ENCODE peak calls at places on chromosomes 1 and 21, in nine cellular contexts. One of them, this sample, is unnamed.

GRCh38 chr1:30770150-30770549 is 12.6 kb upstream of the LAPTM5 start:
- DNase-seq in pons: no peak
- DNase-seq in hepatic stellate cell: no peak
- DNase-seq in cardiac fibroblast: no peak
- DNase-seq in astrocyte of the spinal cord: no peak
- DNase-seq in activated naive CD4-positive, alpha-beta T cell treated with Interleukin-2 at 50 U/mL for 16 hours: no peak
- DNase-seq in CD8-positive, alpha-beta T cell: no peak
- DNase-seq in stimulated activated CD4-positive, alpha-beta T cell treated with anti-CD3 and anti-CD28 coated beads, Interleukin-15, amount 100 ng/mL, for 1 hour: no peak
- DNase-seq in brain microvascular endothelial cell: no peak
- DNase-seq in this sample: no peak

GRCh38 chr1:45196863-45197262 is 9.5 kb downstream of the ZSWIM5 start:
- DNase-seq in cardiac fibroblast: no peak
- DNase-seq in activated naive CD4-positive, alpha-beta T cell treated with Interleukin-2 at 50 U/mL for 16 hours: no peak
- DNase-seq in stimulated activated CD4-positive, alpha-beta T cell treated with anti-CD3 and anti-CD28 coated beads, Interleukin-15, amount 100 ng/mL, for 1 hour: no peak
- DNase-seq in hepatic stellate cell: no peak
- DNase-seq in pons: no peak
- DNase-seq in CD8-positive, alpha-beta T cell: no peak
- DNase-seq in brain microvascular endothelial cell: no peak
- DNase-seq in astrocyte of the spinal cord: no peak
- DNase-seq in this sample: no peak

GRCh38 chr1:45319761-45320160 is 6.9 kb upstream of the HPDL start:
- DNase-seq in stimulated activated CD4-positive, alpha-beta T cell treated with anti-CD3 and anti-CD28 coated beads, Interleukin-15, amount 100 ng/mL, for 1 hour: no peak
- DNase-seq in activated naive CD4-positive, alpha-beta T cell treated with Interleukin-2 at 50 U/mL for 16 hours: no peak
- DNase-seq in brain microvascular endothelial cell: no peak
- DNase-seq in CD8-positive, alpha-beta T cell: no peak
- DNase-seq in cardiac fibroblast: no peak
- DNase-seq in pons: no peak
- DNase-seq in hepatic stellate cell: no peak
- DNase-seq in astrocyte of the spinal cord: no peak
- DNase-seq in this sample: no peak

GRCh38 chr1:219514728-219515127 is 98.2 kb downstream of the ZC3H11B start:
- DNase-seq in brain microvascular endothelial cell: no peak
- DNase-seq in CD8-positive, alpha-beta T cell: no peak
- DNase-seq in stimulated activated CD4-positive, alpha-beta T cell treated with anti-CD3 and anti-CD28 coated beads, Interleukin-15, amount 100 ng/mL, for 1 hour: no peak
- DNase-seq in astrocyte of the spinal cord: no peak
- DNase-seq in hepatic stellate cell: no peak
- DNase-seq in pons: no peak
- DNase-seq in cardiac fibroblast: peak; percentile 50
- DNase-seq in activated naive CD4-positive, alpha-beta T cell treated with Interleukin-2 at 50 U/mL for 16 hours: no peak
- DNase-seq in this sample: no peak

GRCh38 chr1:24180676-24181075 is 6.4 kb downstream of the IFNLR1 start:
- DNase-seq in cardiac fibroblast: no peak
- DNase-seq in CD8-positive, alpha-beta T cell: no peak
- DNase-seq in astrocyte of the spinal cord: no peak
- DNase-seq in stimulated activated CD4-positive, alpha-beta T cell treated with anti-CD3 and anti-CD28 coated beads, Interleukin-15, amount 100 ng/mL, for 1 hour: no peak
- DNase-seq in pons: no peak
- DNase-seq in hepatic stellate cell: no peak
- DNase-seq in activated naive CD4-positive, alpha-beta T cell treated with Interleukin-2 at 50 U/mL for 16 hours: no peak
- DNase-seq in brain microvascular endothelial cell: no peak
- DNase-seq in this sample: no peak

GRCh38 chr1:243723458-243724043 is 126.5 kb downstream of the AKT3 start:
- DNase-seq in activated naive CD4-positive, alpha-beta T cell treated with Interleukin-2 at 50 U/mL for 16 hours: no peak
- DNase-seq in hepatic stellate cell: no peak
- DNase-seq in pons: no peak
- DNase-seq in cardiac fibroblast: peak; percentile 53
- DNase-seq in astrocyte of the spinal cord: no peak
- DNase-seq in stimulated activated CD4-positive, alpha-beta T cell treated with anti-CD3 and anti-CD28 coated beads, Interleukin-15, amount 100 ng/mL, for 1 hour: no peak
- DNase-seq in brain microvascular endothelial cell: no peak
- DNase-seq in CD8-positive, alpha-beta T cell: no peak
- DNase-seq in this sample: no peak

GRCh38 chr1:13896932-13897331 is 196.9 kb downstream of the PRDM2 start:
- DNase-seq in pons: no peak
- DNase-seq in astrocyte of the spinal cord: no peak
- DNase-seq in brain microvascular endothelial cell: no peak
- DNase-seq in hepatic stellate cell: no peak
- DNase-seq in stimulated activated CD4-positive, alpha-beta T cell treated with anti-CD3 and anti-CD28 coated beads, Interleukin-15, amount 100 ng/mL, for 1 hour: no peak
- DNase-seq in cardiac fibroblast: no peak
- DNase-seq in activated naive CD4-positive, alpha-beta T cell treated with Interleukin-2 at 50 U/mL for 16 hours: no peak
- DNase-seq in CD8-positive, alpha-beta T cell: no peak
- DNase-seq in this sample: no peak

GRCh38 chr1:153728305-153729066 is 636 bp downstream of the INTS3 start:
- DNase-seq in cardiac fibroblast: peak; percentile 73
- DNase-seq in activated naive CD4-positive, alpha-beta T cell treated with Interleukin-2 at 50 U/mL for 16 hours: peak; percentile 45
- DNase-seq in pons: no peak
- DNase-seq in stimulated activated CD4-positive, alpha-beta T cell treated with anti-CD3 and anti-CD28 coated beads, Interleukin-15, amount 100 ng/mL, for 1 hour: peak; percentile 4
- DNase-seq in CD8-positive, alpha-beta T cell: peak; percentile 67
- DNase-seq in astrocyte of the spinal cord: peak; percentile 36
- DNase-seq in hepatic stellate cell: peak; percentile 46
- DNase-seq in brain microvascular endothelial cell: no peak
- DNase-seq in this sample: no peak

GRCh38 chr1:46043491-46044017 is 88.9 kb downstream of the PIK3R3 start:
- DNase-seq in pons: peak; percentile 38
- DNase-seq in stimulated activated CD4-positive, alpha-beta T cell treated with anti-CD3 and anti-CD28 coated beads, Interleukin-15, amount 100 ng/mL, for 1 hour: no peak
- DNase-seq in astrocyte of the spinal cord: no peak
- DNase-seq in cardiac fibroblast: no peak
- DNase-seq in CD8-positive, alpha-beta T cell: no peak
- DNase-seq in brain microvascular endothelial cell: no peak
- DNase-seq in hepatic stellate cell: no peak
- DNase-seq in activated naive CD4-positive, alpha-beta T cell treated with Interleukin-2 at 50 U/mL for 16 hours: no peak
- DNase-seq in this sample: no peak

GRCh38 chr1:38018864-38019343 is 6.4 kb downstream of the UTP11 start:
- DNase-seq in brain microvascular endothelial cell: no peak
- DNase-seq in hepatic stellate cell: no peak
- DNase-seq in pons: no peak
- DNase-seq in CD8-positive, alpha-beta T cell: no peak
- DNase-seq in activated naive CD4-positive, alpha-beta T cell treated with Interleukin-2 at 50 U/mL for 16 hours: no peak
- DNase-seq in astrocyte of the spinal cord: peak; percentile 51
- DNase-seq in cardiac fibroblast: peak; percentile 65
- DNase-seq in stimulated activated CD4-positive, alpha-beta T cell treated with anti-CD3 and anti-CD28 coated beads, Interleukin-15, amount 100 ng/mL, for 1 hour: no peak
- DNase-seq in this sample: no peak

GRCh38 chr1:168879906-168880734 is 151.1 kb upstream of the DPT start:
- DNase-seq in hepatic stellate cell: no peak
- DNase-seq in astrocyte of the spinal cord: no peak
- DNase-seq in CD8-positive, alpha-beta T cell: no peak
- DNase-seq in cardiac fibroblast: peak; percentile 60
- DNase-seq in stimulated activated CD4-positive, alpha-beta T cell treated with anti-CD3 and anti-CD28 coated beads, Interleukin-15, amount 100 ng/mL, for 1 hour: no peak
- DNase-seq in brain microvascular endothelial cell: no peak
- DNase-seq in activated naive CD4-positive, alpha-beta T cell treated with Interleukin-2 at 50 U/mL for 16 hours: no peak
- DNase-seq in pons: no peak
- DNase-seq in this sample: peak; percentile 8

GRCh38 chr1:52502789-52503188 is 50.1 kb downstream of the TUT4 start:
- DNase-seq in cardiac fibroblast: no peak
- DNase-seq in hepatic stellate cell: no peak
- DNase-seq in CD8-positive, alpha-beta T cell: no peak
- DNase-seq in activated naive CD4-positive, alpha-beta T cell treated with Interleukin-2 at 50 U/mL for 16 hours: no peak
- DNase-seq in pons: no peak
- DNase-seq in brain microvascular endothelial cell: no peak
- DNase-seq in astrocyte of the spinal cord: no peak
- DNase-seq in stimulated activated CD4-positive, alpha-beta T cell treated with anti-CD3 and anti-CD28 coated beads, Interleukin-15, amount 100 ng/mL, for 1 hour: no peak
- DNase-seq in this sample: no peak

GRCh38 chr1:78411707-78412106 is 79.1 kb upstream of the PTGFR start:
- DNase-seq in brain microvascular endothelial cell: no peak
- DNase-seq in astrocyte of the spinal cord: no peak
- DNase-seq in stimulated activated CD4-positive, alpha-beta T cell treated with anti-CD3 and anti-CD28 coated beads, Interleukin-15, amount 100 ng/mL, for 1 hour: no peak
- DNase-seq in cardiac fibroblast: no peak
- DNase-seq in hepatic stellate cell: no peak
- DNase-seq in activated naive CD4-positive, alpha-beta T cell treated with Interleukin-2 at 50 U/mL for 16 hours: no peak
- DNase-seq in CD8-positive, alpha-beta T cell: no peak
- DNase-seq in pons: no peak
- DNase-seq in this sample: no peak

GRCh38 chr21:37060296-37060695 is 12.6 kb downstream of the PIGP start:
- DNase-seq in astrocyte of the spinal cord: peak; percentile 99
- DNase-seq in pons: peak; percentile 57
- DNase-seq in CD8-positive, alpha-beta T cell: no peak
- DNase-seq in cardiac fibroblast: peak; percentile 94
- DNase-seq in activated naive CD4-positive, alpha-beta T cell treated with Interleukin-2 at 50 U/mL for 16 hours: no peak
- DNase-seq in stimulated activated CD4-positive, alpha-beta T cell treated with anti-CD3 and anti-CD28 coated beads, Interleukin-15, amount 100 ng/mL, for 1 hour: no peak
- DNase-seq in brain microvascular endothelial cell: peak; percentile 98
- DNase-seq in hepatic stellate cell: peak; percentile 84
- DNase-seq in this sample: peak; percentile 98

GRCh38 chr21:14215971-14216621 is at the start of gene RBM11:
- DNase-seq in astrocyte of the spinal cord: peak; percentile 46
- DNase-seq in hepatic stellate cell: peak; percentile 8
- DNase-seq in brain microvascular endothelial cell: peak; percentile 30
- DNase-seq in CD8-positive, alpha-beta T cell: peak; percentile 86
- DNase-seq in cardiac fibroblast: peak; percentile 29
- DNase-seq in activated naive CD4-positive, alpha-beta T cell treated with Interleukin-2 at 50 U/mL for 16 hours: peak; percentile 68
- DNase-seq in pons: peak; percentile 69
- DNase-seq in stimulated activated CD4-positive, alpha-beta T cell treated with anti-CD3 and anti-CD28 coated beads, Interleukin-15, amount 100 ng/mL, for 1 hour: peak; percentile 52
- DNase-seq in this sample: peak; percentile 4

GRCh38 chr1:26035959-26036755 is 9.8 kb downstream of the SLC30A2 start:
- DNase-seq in CD8-positive, alpha-beta T cell: peak; percentile 88
- DNase-seq in hepatic stellate cell: peak; percentile 94
- DNase-seq in brain microvascular endothelial cell: peak; percentile 48
- DNase-seq in stimulated activated CD4-positive, alpha-beta T cell treated with anti-CD3 and anti-CD28 coated beads, Interleukin-15, amount 100 ng/mL, for 1 hour: peak; percentile 58
- DNase-seq in cardiac fibroblast: peak; percentile 76
- DNase-seq in pons: peak; percentile 64
- DNase-seq in astrocyte of the spinal cord: peak; percentile 61
- DNase-seq in activated naive CD4-positive, alpha-beta T cell treated with Interleukin-2 at 50 U/mL for 16 hours: peak; percentile 82
- DNase-seq in this sample: peak; percentile 40

GRCh38 chr1:156115514-156116374 is 1.2 kb downstream of the LMNA start:
- DNase-seq in stimulated activated CD4-positive, alpha-beta T cell treated with anti-CD3 and anti-CD28 coated beads, Interleukin-15, amount 100 ng/mL, for 1 hour: no peak
- DNase-seq in pons: peak; percentile 71
- DNase-seq in hepatic stellate cell: peak; percentile 58
- DNase-seq in activated naive CD4-positive, alpha-beta T cell treated with Interleukin-2 at 50 U/mL for 16 hours: no peak
- DNase-seq in astrocyte of the spinal cord: peak; percentile 66
- DNase-seq in brain microvascular endothelial cell: peak; percentile 62
- DNase-seq in cardiac fibroblast: peak; percentile 86
- DNase-seq in CD8-positive, alpha-beta T cell: no peak
- DNase-seq in this sample: no peak

GRCh38 chr1:176055398-176055797 is 151.7 kb downstream of the COP1 start:
- DNase-seq in cardiac fibroblast: no peak
- DNase-seq in brain microvascular endothelial cell: no peak
- DNase-seq in CD8-positive, alpha-beta T cell: no peak
- DNase-seq in astrocyte of the spinal cord: no peak
- DNase-seq in hepatic stellate cell: no peak
- DNase-seq in pons: no peak
- DNase-seq in activated naive CD4-positive, alpha-beta T cell treated with Interleukin-2 at 50 U/mL for 16 hours: no peak
- DNase-seq in stimulated activated CD4-positive, alpha-beta T cell treated with anti-CD3 and anti-CD28 coated beads, Interleukin-15, amount 100 ng/mL, for 1 hour: no peak
- DNase-seq in this sample: no peak

GRCh38 chr1:47941609-47942237 is 55.5 kb downstream of the TRABD2B start:
- DNase-seq in astrocyte of the spinal cord: no peak
- DNase-seq in hepatic stellate cell: no peak
- DNase-seq in stimulated activated CD4-positive, alpha-beta T cell treated with anti-CD3 and anti-CD28 coated beads, Interleukin-15, amount 100 ng/mL, for 1 hour: no peak
- DNase-seq in CD8-positive, alpha-beta T cell: no peak
- DNase-seq in brain microvascular endothelial cell: no peak
- DNase-seq in activated naive CD4-positive, alpha-beta T cell treated with Interleukin-2 at 50 U/mL for 16 hours: no peak
- DNase-seq in cardiac fibroblast: no peak
- DNase-seq in pons: no peak
- DNase-seq in this sample: no peak

GRCh38 chr1:3752400-3752945 is at the start of gene CCDC27:
- DNase-seq in pons: no peak
- DNase-seq in brain microvascular endothelial cell: no peak
- DNase-seq in hepatic stellate cell: no peak
- DNase-seq in astrocyte of the spinal cord: no peak
- DNase-seq in stimulated activated CD4-positive, alpha-beta T cell treated with anti-CD3 and anti-CD28 coated beads, Interleukin-15, amount 100 ng/mL, for 1 hour: no peak
- DNase-seq in cardiac fibroblast: no peak
- DNase-seq in activated naive CD4-positive, alpha-beta T cell treated with Interleukin-2 at 50 U/mL for 16 hours: no peak
- DNase-seq in CD8-positive, alpha-beta T cell: no peak
- DNase-seq in this sample: no peak

GRCh38 chr21:44701023-44701400 is 4.0 kb downstream of the KRTAP10-12 start:
- DNase-seq in brain microvascular endothelial cell: no peak
- DNase-seq in hepatic stellate cell: no peak
- DNase-seq in cardiac fibroblast: no peak
- DNase-seq in pons: no peak
- DNase-seq in CD8-positive, alpha-beta T cell: peak; percentile 25
- DNase-seq in activated naive CD4-positive, alpha-beta T cell treated with Interleukin-2 at 50 U/mL for 16 hours: no peak
- DNase-seq in stimulated activated CD4-positive, alpha-beta T cell treated with anti-CD3 and anti-CD28 coated beads, Interleukin-15, amount 100 ng/mL, for 1 hour: no peak
- DNase-seq in astrocyte of the spinal cord: no peak
- DNase-seq in this sample: no peak

GRCh38 chr1:81670286-81670685 is 130.4 kb upstream of the ADGRL2 start:
- DNase-seq in cardiac fibroblast: peak; percentile 96
- DNase-seq in hepatic stellate cell: peak; percentile 83
- DNase-seq in astrocyte of the spinal cord: peak; percentile 95
- DNase-seq in pons: peak; percentile 72
- DNase-seq in stimulated activated CD4-positive, alpha-beta T cell treated with anti-CD3 and anti-CD28 coated beads, Interleukin-15, amount 100 ng/mL, for 1 hour: no peak
- DNase-seq in brain microvascular endothelial cell: peak; percentile 98
- DNase-seq in CD8-positive, alpha-beta T cell: no peak
- DNase-seq in activated naive CD4-positive, alpha-beta T cell treated with Interleukin-2 at 50 U/mL for 16 hours: no peak
- DNase-seq in this sample: peak; percentile 96

GRCh38 chr1:111369177-111369576 is 58.4 kb downstream of the OVGP1 start:
- DNase-seq in stimulated activated CD4-positive, alpha-beta T cell treated with anti-CD3 and anti-CD28 coated beads, Interleukin-15, amount 100 ng/mL, for 1 hour: no peak
- DNase-seq in astrocyte of the spinal cord: no peak
- DNase-seq in cardiac fibroblast: peak; percentile 40
- DNase-seq in brain microvascular endothelial cell: no peak
- DNase-seq in pons: no peak
- DNase-seq in CD8-positive, alpha-beta T cell: no peak
- DNase-seq in activated naive CD4-positive, alpha-beta T cell treated with Interleukin-2 at 50 U/mL for 16 hours: no peak
- DNase-seq in hepatic stellate cell: no peak
- DNase-seq in this sample: no peak

GRCh38 chr21:43761886-43762285 is 14.2 kb downstream of the CSTB start:
- DNase-seq in brain microvascular endothelial cell: no peak
- DNase-seq in astrocyte of the spinal cord: no peak
- DNase-seq in stimulated activated CD4-positive, alpha-beta T cell treated with anti-CD3 and anti-CD28 coated beads, Interleukin-15, amount 100 ng/mL, for 1 hour: no peak
- DNase-seq in hepatic stellate cell: no peak
- DNase-seq in pons: no peak
- DNase-seq in cardiac fibroblast: no peak
- DNase-seq in activated naive CD4-positive, alpha-beta T cell treated with Interleukin-2 at 50 U/mL for 16 hours: no peak
- DNase-seq in CD8-positive, alpha-beta T cell: no peak
- DNase-seq in this sample: no peak

GRCh38 chr1:41712687-41713086 is 206.0 kb downstream of the HIVEP3 start:
- DNase-seq in stimulated activated CD4-positive, alpha-beta T cell treated with anti-CD3 and anti-CD28 coated beads, Interleukin-15, amount 100 ng/mL, for 1 hour: no peak
- DNase-seq in cardiac fibroblast: no peak
- DNase-seq in astrocyte of the spinal cord: no peak
- DNase-seq in brain microvascular endothelial cell: no peak
- DNase-seq in CD8-positive, alpha-beta T cell: no peak
- DNase-seq in hepatic stellate cell: no peak
- DNase-seq in pons: peak; percentile 49
- DNase-seq in activated naive CD4-positive, alpha-beta T cell treated with Interleukin-2 at 50 U/mL for 16 hours: no peak
- DNase-seq in this sample: no peak

GRCh38 chr1:2376261-2376741 is 15.1 kb downstream of the MORN1 start:
- DNase-seq in pons: no peak
- DNase-seq in activated naive CD4-positive, alpha-beta T cell treated with Interleukin-2 at 50 U/mL for 16 hours: no peak
- DNase-seq in cardiac fibroblast: no peak
- DNase-seq in hepatic stellate cell: no peak
- DNase-seq in brain microvascular endothelial cell: no peak
- DNase-seq in CD8-positive, alpha-beta T cell: no peak
- DNase-seq in astrocyte of the spinal cord: no peak
- DNase-seq in stimulated activated CD4-positive, alpha-beta T cell treated with anti-CD3 and anti-CD28 coated beads, Interleukin-15, amount 100 ng/mL, for 1 hour: no peak
- DNase-seq in this sample: no peak

GRCh38 chr1:93878501-93878888 is 511 bp downstream of the DNTTIP2 start:
- DNase-seq in CD8-positive, alpha-beta T cell: peak; percentile 62
- DNase-seq in stimulated activated CD4-positive, alpha-beta T cell treated with anti-CD3 and anti-CD28 coated beads, Interleukin-15, amount 100 ng/mL, for 1 hour: peak; percentile 36
- DNase-seq in astrocyte of the spinal cord: peak; percentile 6
- DNase-seq in pons: peak; percentile 37
- DNase-seq in brain microvascular endothelial cell: peak; percentile 25
- DNase-seq in hepatic stellate cell: peak; percentile 25
- DNase-seq in cardiac fibroblast: peak; percentile 7
- DNase-seq in activated naive CD4-positive, alpha-beta T cell treated with Interleukin-2 at 50 U/mL for 16 hours: peak; percentile 64
- DNase-seq in this sample: no peak

GRCh38 chr1:26468911-26469310 is 3.3 kb upstream of the HMGN2 start:
- DNase-seq in cardiac fibroblast: no peak
- DNase-seq in hepatic stellate cell: no peak
- DNase-seq in stimulated activated CD4-positive, alpha-beta T cell treated with anti-CD3 and anti-CD28 coated beads, Interleukin-15, amount 100 ng/mL, for 1 hour: no peak
- DNase-seq in pons: no peak
- DNase-seq in activated naive CD4-positive, alpha-beta T cell treated with Interleukin-2 at 50 U/mL for 16 hours: no peak
- DNase-seq in CD8-positive, alpha-beta T cell: no peak
- DNase-seq in astrocyte of the spinal cord: no peak
- DNase-seq in brain microvascular endothelial cell: no peak
- DNase-seq in this sample: no peak

GRCh38 chr1:115714572-115715141 is 53.9 kb downstream of the CASQ2 start:
- DNase-seq in hepatic stellate cell: no peak
- DNase-seq in astrocyte of the spinal cord: no peak
- DNase-seq in CD8-positive, alpha-beta T cell: no peak
- DNase-seq in pons: no peak
- DNase-seq in activated naive CD4-positive, alpha-beta T cell treated with Interleukin-2 at 50 U/mL for 16 hours: no peak
- DNase-seq in cardiac fibroblast: no peak
- DNase-seq in stimulated activated CD4-positive, alpha-beta T cell treated with anti-CD3 and anti-CD28 coated beads, Interleukin-15, amount 100 ng/mL, for 1 hour: no peak
- DNase-seq in brain microvascular endothelial cell: no peak
- DNase-seq in this sample: no peak

GRCh38 chr1:245085508-245086095 is 69.2 kb upstream of the KIF26B start:
- DNase-seq in hepatic stellate cell: peak; percentile 85
- DNase-seq in CD8-positive, alpha-beta T cell: no peak
- DNase-seq in pons: no peak
- DNase-seq in cardiac fibroblast: peak; percentile 89
- DNase-seq in brain microvascular endothelial cell: peak; percentile 95
- DNase-seq in stimulated activated CD4-positive, alpha-beta T cell treated with anti-CD3 and anti-CD28 coated beads, Interleukin-15, amount 100 ng/mL, for 1 hour: no peak
- DNase-seq in activated naive CD4-positive, alpha-beta T cell treated with Interleukin-2 at 50 U/mL for 16 hours: no peak
- DNase-seq in astrocyte of the spinal cord: peak; percentile 95
- DNase-seq in this sample: peak; percentile 96

GRCh38 chr21:42392731-42393442 is 3.0 kb downstream of the TMPRSS3 start:
- DNase-seq in brain microvascular endothelial cell: peak; percentile 46
- DNase-seq in CD8-positive, alpha-beta T cell: no peak
- DNase-seq in stimulated activated CD4-positive, alpha-beta T cell treated with anti-CD3 and anti-CD28 coated beads, Interleukin-15, amount 100 ng/mL, for 1 hour: no peak
- DNase-seq in hepatic stellate cell: no peak
- DNase-seq in pons: no peak
- DNase-seq in cardiac fibroblast: no peak
- DNase-seq in activated naive CD4-positive, alpha-beta T cell treated with Interleukin-2 at 50 U/mL for 16 hours: no peak
- DNase-seq in astrocyte of the spinal cord: peak; percentile 43
- DNase-seq in this sample: no peak

This sample was measured in stromal cell of bone marrow.